ENCODE peak calls at places on chromosomes 3 and 15, in ten cellular contexts. X is lung, W is transverse colon, D is fibroblast of mammary gland, H is heart left ventricle, S is sigmoid colon, F is kidney epithelial cell, U is GM23338, K is BJ, A is fibroblast of lung. T is an unnamed sample.
A peak's percentile ranks its signal among the peaks of the same experiment; 100 is the strongest.

GRCh38 chr3:42853056-42853455 is 22.6 kb downstream of the CYP8B1 start:
- DNase-seq in X (no peak), W (no peak), D (no peak), H (no peak), S (no peak), F (no peak), U (no peak), K (no peak), A (no peak), T (no peak)

GRCh38 chr3:112860898-112861297 is 14.2 kb upstream of the CD200R1L start:
- DNase-seq in X (no peak), W (no peak), D (no peak), H (no peak), S (no peak), F (no peak), U (no peak), K (no peak), A (no peak), T (no peak)

GRCh38 chr3:10419637-10420232 is 85.7 kb downstream of the ATP2B2 start:
- DNase-seq in X (no peak), W (no peak), D (no peak), H (no peak), S (no peak), F (peak; percentile 65), U (no peak), K (no peak), A (peak; percentile 22), T (no peak)

GRCh38 chr3:188061133-188061532 is 92.8 kb upstream of the LPP start:
- DNase-seq in X (no peak), W (peak; percentile 40), D (peak; percentile 81), H (no peak), S (no peak), F (no peak), U (peak; percentile 17), K (no peak), A (peak; percentile 79), T (no peak)

GRCh38 chr3:37520802-37521350 is 340.8 kb upstream of the CTDSPL start:
- DNase-seq in X (no peak), W (no peak), D (no peak), H (no peak), S (no peak), F (no peak), U (no peak), K (no peak), A (peak; percentile 59), T (no peak)

GRCh38 chr3:33363113-33363800 is 76.9 kb downstream of the UBP1 start:
- DNase-seq in X (no peak), W (no peak), D (no peak), H (no peak), S (no peak), F (no peak), U (no peak), K (no peak), A (peak; percentile 47), T (no peak)

GRCh38 chr15:89820651-89821611 is 6.3 kb upstream of the ANPEP start:
- DNase-seq in X (no peak), W (no peak), D (peak; percentile 95), H (no peak), S (no peak), F (no peak), U (no peak), K (peak; percentile 82), A (peak; percentile 76), T (no peak)

GRCh38 chr3:61956236-61956635 is 394.9 kb downstream of the PTPRG start:
- DNase-seq in X (no peak), W (no peak), D (peak; percentile 90), H (no peak), S (no peak), F (no peak), U (no peak), K (peak; percentile 51), A (peak; percentile 75), T (peak; percentile 58)

GRCh38 chr3:125123455-125123854 is 67.7 kb upstream of the HEG1 start:
- DNase-seq in X (no peak), W (no peak), D (no peak), H (no peak), S (no peak), F (no peak), U (no peak), K (no peak), A (peak; percentile 63), T (no peak)

GRCh38 chr3:184237211-184237610 is 7.8 kb downstream of the VWA5B2 start:
- DNase-seq in X (no peak), W (no peak), D (no peak), H (no peak), S (no peak), F (no peak), U (no peak), K (no peak), A (no peak), T (no peak)

GRCh38 chr3:141150931-141151330 is 80.7 kb upstream of the PXYLP1 start:
- DNase-seq in X (no peak), W (no peak), D (no peak), H (no peak), S (no peak), F (no peak), U (no peak), K (no peak), A (no peak), T (no peak)

GRCh38 chr3:140341213-140341612 is 336.7 kb upstream of the TRIM42 start:
- DNase-seq in X (no peak), W (peak; percentile 50), D (no peak), H (no peak), S (no peak), F (no peak), U (no peak), K (no peak), A (no peak), T (no peak)

GRCh38 chr3:141379250-141379872 is 11.1 kb downstream of the ZBTB38 start:
- DNase-seq in X (no peak), W (no peak), D (no peak), H (no peak), S (no peak), F (no peak), U (no peak), K (no peak), A (no peak), T (no peak)

GRCh38 chr3:119652306-119653033 is 7.9 kb downstream of the POPDC2 start:
- DNase-seq in X (no peak), W (no peak), D (no peak), H (peak; percentile 85), S (no peak), F (no peak), U (no peak), K (no peak), A (no peak), T (no peak)

GRCh38 chr15:100763764-100764750 is 115.6 kb upstream of the ALDH1A3 start:
- DNase-seq in X (no peak), W (no peak), D (peak; percentile 43), H (peak; percentile 51), S (no peak), F (no peak), U (no peak), K (no peak), A (no peak), T (no peak)

DNA sequence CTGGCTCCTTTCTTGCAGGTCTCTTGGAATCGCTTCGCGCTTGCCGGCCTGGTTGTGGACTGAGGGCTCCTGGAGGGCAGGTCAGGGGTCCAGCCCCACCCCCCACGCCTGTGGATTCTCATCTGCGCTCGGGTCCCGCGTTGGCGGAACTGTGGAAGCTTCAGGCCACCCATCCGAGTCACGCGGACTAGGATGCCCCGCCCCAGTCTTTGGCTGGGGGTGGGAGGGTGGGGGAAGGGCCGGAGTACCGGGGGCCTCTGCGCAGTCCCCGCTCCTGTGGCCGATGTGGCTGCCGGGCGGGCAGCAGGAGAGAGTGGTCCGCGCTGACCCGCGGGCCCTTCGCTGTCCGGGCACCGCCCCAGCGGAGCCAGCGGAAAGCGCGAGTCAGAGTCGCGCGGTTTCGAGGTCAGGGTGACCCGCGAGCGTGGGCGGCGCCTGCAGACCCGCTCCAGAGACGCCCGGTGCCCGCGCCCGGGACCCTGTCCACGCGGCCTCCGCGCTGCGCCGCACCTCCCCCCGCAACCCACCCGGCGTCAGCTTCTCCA is 114.2 kb downstream of the KLF13 start:
- DNase-seq in X (no peak), W (peak; percentile 64), D (peak; percentile 56), H (peak; percentile 51), S (peak; percentile 82), F (no peak), U (peak; percentile 34), K (no peak), A (peak; percentile 50), T (no peak)
- H3K4me3 ChIP-seq in X (peak overlapping the region; percentile 47), W (peak overlapping the region; percentile 47), D (peak overlapping the region; percentile 31), H (peak overlapping the region; percentile 81), S (peak overlapping the region; percentile 71), F (peak overlapping the region; percentile 43), U (peak overlapping the region; percentile 64), K (peak overlapping the region; percentile 48), A (peak overlapping the region; percentile 46), T (peak overlapping the region; percentile 62)

DNA sequence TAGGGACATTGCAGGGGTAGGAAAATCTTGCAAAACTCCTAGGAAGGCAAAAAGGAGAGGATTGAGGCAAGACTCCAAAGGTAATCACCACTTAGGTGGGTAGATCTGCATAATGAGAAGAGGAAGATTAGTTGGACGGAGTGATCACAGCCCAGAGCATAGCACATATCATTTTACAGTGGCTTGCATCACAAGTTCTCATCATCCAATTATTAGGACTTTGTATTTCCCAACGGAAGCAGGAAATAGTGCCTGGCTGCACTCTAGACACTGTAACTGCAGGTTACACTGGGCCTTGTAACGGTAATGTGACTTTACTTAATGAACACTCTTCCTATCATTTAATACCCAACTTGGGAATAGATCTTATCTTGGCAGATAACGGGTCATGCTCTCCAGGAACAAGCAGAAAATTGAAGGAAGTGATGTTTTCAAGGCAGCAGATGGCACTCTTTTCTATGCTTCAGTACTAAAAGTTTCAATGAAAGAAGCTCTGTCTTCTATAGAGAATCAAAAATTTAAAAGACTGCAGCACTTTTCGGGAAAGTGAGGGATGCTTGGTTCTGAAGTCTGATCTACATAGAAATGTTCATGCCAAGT is 101.9 kb upstream of the KCNMB2 start:
- DNase-seq in X (no peak), W (no peak), D (no peak), H (no peak), S (no peak), F (no peak), U (peak; percentile 43), K (no peak), A (no peak), T (no peak)
- TF ChIP-seq CTCF in X (no peak), W (no peak), D (peak; percentile 29), H (peak; percentile 36), S (no peak), F (peak; percentile 27), U (peak; percentile 57), K (peak; percentile 27), A (peak; percentile 19), T (peak; percentile 54)

DNA sequence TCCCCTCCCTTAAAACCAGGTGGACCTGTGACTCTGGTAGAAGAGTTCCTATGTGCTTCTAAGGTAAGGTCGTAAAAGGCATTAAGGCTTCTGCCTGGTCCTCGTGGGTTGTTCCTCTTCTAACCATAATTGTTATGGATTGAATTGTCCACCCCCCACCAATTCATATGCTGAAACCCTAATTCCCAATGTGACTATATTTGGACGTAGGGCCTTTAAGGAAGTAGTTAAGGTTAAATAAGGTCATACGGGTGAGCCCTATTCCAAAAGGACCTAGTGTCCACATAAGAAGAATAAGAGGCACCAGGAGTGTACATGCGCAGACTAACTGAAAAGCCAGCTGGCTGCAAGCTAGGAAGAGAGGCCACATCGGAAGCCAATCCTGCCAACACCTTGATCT is 1.9 kb downstream of the ADPGK start:
- DNase-seq in X (no peak), W (no peak), D (no peak), H (no peak), S (no peak), F (no peak), U (no peak), K (no peak), A (no peak), T (no peak)
- H3K4me3 ChIP-seq in X (no peak overlapping the region), W (no peak overlapping the region), D (no peak overlapping the region), H (no peak overlapping the region), S (no peak overlapping the region), F (no peak overlapping the region), U (peak overlapping the region; percentile 95), K (no peak overlapping the region), A (peak overlapping the region; percentile 98), T (no peak overlapping the region)

GRCh38 chr3:128609294-128609693 is 41.3 kb downstream of the RPN1 start:
- DNase-seq in X (no peak), W (no peak), D (no peak), H (no peak), S (no peak), F (no peak), U (no peak), K (no peak), A (no peak), T (no peak)
- TF ChIP-seq CTCF in X (no peak), W (no peak), D (no peak), H (no peak), S (no peak), F (no peak), U (peak; percentile 29), K (no peak), A (no peak), T (no peak)

T was measured in epithelial cell of proximal tubule.